ENCODE peak calls at places on chromosomes 6 and 20, in ten cellular contexts. N is stimulated activated CD8-positive, alpha-beta memory T cell treated with anti-CD3 and anti-CD28 coated beads, Interleukin-15, amount 100 ng/mL, for 24 hours; L is cardiac muscle cell; U is A172; A is NCI-H524; H is sigmoid colon; I is GM03348; M is T1000; E is amniotic stem cell; K is upper lobe of right lung. Q is an unnamed sample.

GRCh38 chr6:39934060-39934757 is at the start of gene MOCS1:
- DNase-seq in N (no peak), L (peak; percentile 85), U (peak; percentile 18), A (peak; percentile 30), H (peak; percentile 92), I (peak; percentile 96), M (peak; percentile 64), E (no peak), K (peak; percentile 91), Q (peak; percentile 56)

GRCh38 chr6:49087372-49087771 is 375.7 kb downstream of the MMUT start:
- DNase-seq in N (no peak), L (peak; percentile 16), U (no peak), A (no peak), H (no peak), I (peak; percentile 3), M (no peak), E (no peak), K (no peak), Q (no peak)

GRCh38 chr6:42764883-42765653 is 16.8 kb upstream of the BICRAL start:
- DNase-seq in N (no peak), L (no peak), U (no peak), A (no peak), H (no peak), I (no peak), M (no peak), E (no peak), K (no peak), Q (no peak)

GRCh38 chr6:4581468-4582420 is 194.5 kb upstream of the CDYL start:
- DNase-seq in N (no peak), L (peak; percentile 96), U (peak; percentile 94), A (no peak), H (no peak), I (peak; percentile 89), M (peak; percentile 44), E (peak; percentile 46), K (no peak), Q (peak; percentile 80)

GRCh38 chr20:45359406-45360148 is 3.4 kb upstream of the SYS1 start:
- DNase-seq in N (no peak), L (peak; percentile 89), U (peak; percentile 71), A (no peak), H (peak; percentile 89), I (no peak), M (no peak), E (no peak), K (no peak), Q (no peak)

GRCh38 chr20:17665756-17666155 is 16.3 kb downstream of the RRBP1 start:
- DNase-seq in N (no peak), L (no peak), U (no peak), A (no peak), H (no peak), I (no peak), M (no peak), E (no peak), K (no peak), Q (no peak)

GRCh38 chr6:26152226-26153101 is 65.2 kb downstream of the HFE start:
- DNase-seq in N (no peak), L (no peak), U (peak; percentile 49), A (no peak), H (no peak), I (no peak), M (no peak), E (no peak), K (no peak), Q (no peak)

GRCh38 chr20:44085616-44086434 is 101.2 kb downstream of the JPH2 start:
- DNase-seq in N (no peak), L (no peak), U (no peak), A (no peak), H (no peak), I (no peak), M (no peak), E (no peak), K (no peak), Q (no peak)

GRCh38 chr6:141158740-141159139 is 974.0 kb upstream of the GJE1 start:
- DNase-seq in N (no peak), L (no peak), U (no peak), A (no peak), H (no peak), I (no peak), M (no peak), E (no peak), K (no peak), Q (no peak)

GRCh38 chr6:10838794-10839333 is 525 bp upstream of the MAK start:
- DNase-seq in N (no peak), L (no peak), U (no peak), A (no peak), H (no peak), I (no peak), M (no peak), E (no peak), K (no peak), Q (no peak)

GRCh38 chr6:28543671-28544131 is 18.0 kb downstream of the GPX5 start:
- DNase-seq in N (no peak), L (peak; percentile 40), U (no peak), A (no peak), H (no peak), I (peak; percentile 19), M (no peak), E (no peak), K (peak; percentile 68), Q (no peak)

GRCh38 chr20:10985536-10985935 is 311.7 kb upstream of the JAG1 start:
- DNase-seq in N (no peak), L (peak; percentile 65), U (peak; percentile 76), A (no peak), H (no peak), I (peak; percentile 9), M (no peak), E (no peak), K (no peak), Q (no peak)

GRCh38 chr20:23349338-23350006 is 1.1 kb upstream of the NXT1 start:
- DNase-seq in N (no peak), L (no peak), U (no peak), A (peak; percentile 29), H (no peak), I (no peak), M (no peak), E (no peak), K (no peak), Q (no peak)

GRCh38 chr6:103983000-103983399 is 876.7 kb downstream of the HACE1 start:
- DNase-seq in N (no peak), L (no peak), U (no peak), A (no peak), H (no peak), I (no peak), M (no peak), E (no peak), K (no peak), Q (no peak)

GRCh38 chr20:32112862-32113261 is 3.3 kb downstream of the TM9SF4 start:
- DNase-seq in N (no peak), L (no peak), U (no peak), A (no peak), H (no peak), I (no peak), M (no peak), E (no peak), K (peak; percentile 68), Q (no peak)

GRCh38 chr6:148577687-148578488 is 168.9 kb upstream of the UST start:
- DNase-seq in N (no peak), L (peak; percentile 87), U (peak; percentile 55), A (peak; percentile 72), H (peak; percentile 92), I (peak; percentile 83), M (peak; percentile 49), E (peak; percentile 46), K (peak; percentile 89), Q (peak; percentile 67)

GRCh38 chr20:44707259-44707580 is 7.9 kb upstream of the CCN5 start:
- DNase-seq in N (no peak), L (no peak), U (no peak), A (no peak), H (no peak), I (no peak), M (no peak), E (no peak), K (no peak), Q (no peak)

GRCh38 chr6:96990989-96991388 is 66.5 kb downstream of the KLHL32 start:
- DNase-seq in N (no peak), L (no peak), U (no peak), A (no peak), H (no peak), I (no peak), M (no peak), E (no peak), K (no peak), Q (no peak)

GRCh38 chr6:42021847-42022754 is 28.2 kb upstream of the TAF8 start:
- DNase-seq in N (no peak), L (peak; percentile 25), U (no peak), A (no peak), H (no peak), I (no peak), M (no peak), E (no peak), K (no peak), Q (no peak)

GRCh38 chr20:38213607-38213940 is 47.0 kb downstream of the KIAA1755 start:
- DNase-seq in N (no peak), L (no peak), U (no peak), A (no peak), H (no peak), I (no peak), M (no peak), E (no peak), K (no peak), Q (no peak)

GRCh38 chr20:51801220-51801991 is 915 bp downstream of the SALL4 start:
- DNase-seq in N (no peak), L (peak; percentile 35), U (no peak), A (peak; percentile 7), H (no peak), I (peak; percentile 55), M (no peak), E (no peak), K (no peak), Q (no peak)

GRCh38 chr6:1082040-1082935 is 229.6 kb upstream of the FOXQ1 start:
- DNase-seq in N (no peak), L (peak; percentile 65), U (peak; percentile 89), A (no peak), H (no peak), I (peak; percentile 56), M (no peak), E (no peak), K (no peak), Q (no peak)

GRCh38 chr6:134517145-134517658 is 199.3 kb upstream of the SGK1 start:
- DNase-seq in N (no peak), L (peak; percentile 96), U (peak; percentile 82), A (no peak), H (peak; percentile 72), I (peak; percentile 63), M (peak; percentile 30), E (peak; percentile 10), K (peak; percentile 89), Q (no peak)

GRCh38 chr6:447381-448165 is 56.0 kb downstream of the IRF4 start:
- DNase-seq in N (no peak), L (no peak), U (no peak), A (no peak), H (no peak), I (no peak), M (no peak), E (no peak), K (no peak), Q (no peak)

GRCh38 chr20:62120990-62121775 is 1.1 kb upstream of the LSM14B start:
- DNase-seq in N (no peak), L (no peak), U (no peak), A (no peak), H (peak; percentile 80), I (no peak), M (no peak), E (no peak), K (peak; percentile 85), Q (peak; percentile 80)

GRCh38 chr6:20891161-20891560 is 356.9 kb downstream of the CDKAL1 start:
- DNase-seq in N (no peak), L (no peak), U (no peak), A (no peak), H (no peak), I (no peak), M (no peak), E (no peak), K (no peak), Q (no peak)

GRCh38 chr6:137261393-137262154 is 42.4 kb upstream of the IFNGR1 start:
- DNase-seq in N (no peak), L (peak; percentile 54), U (no peak), A (no peak), H (no peak), I (no peak), M (no peak), E (no peak), K (no peak), Q (no peak)

GRCh38 chr6:148617522-148617921 is 129.3 kb upstream of the UST start:
- DNase-seq in N (no peak), L (peak; percentile 42), U (peak; percentile 4), A (no peak), H (no peak), I (no peak), M (no peak), E (no peak), K (no peak), Q (no peak)

Q was measured in SW 1271.